ENCODE peak calls at places on chromosomes 6 and 20, in four cellular contexts. One of them, this sample, is unnamed.

GRCh38 chr6:155645328-155645727 is 189.7 kb upstream of the NOX3 start:
- DNase-seq in SK-N-SH: no peak
- DNase-seq in endothelial cell: no peak
- DNase-seq in GM20000: no peak
- DNase-seq in this sample: no peak

GRCh38 chr6:26571592-26572296 is 25.0 kb upstream of the ABT1 start:
- DNase-seq in GM20000: no peak
- DNase-seq in SK-N-SH: peak; percentile 53
- DNase-seq in endothelial cell: peak; percentile 66
- DNase-seq in this sample: no peak

GRCh38 chr6:108117427-108118358 is 43.2 kb upstream of the OSTM1 start:
- DNase-seq in GM20000: peak; percentile 83
- DNase-seq in SK-N-SH: peak; percentile 74
- DNase-seq in endothelial cell: no peak
- DNase-seq in this sample: no peak

GRCh38 chr6:142303191-142303564 is 1.4 kb downstream of the ADGRG6 start:
- DNase-seq in SK-N-SH: no peak
- DNase-seq in endothelial cell: no peak
- DNase-seq in GM20000: no peak
- DNase-seq in this sample: no peak

GRCh38 chr20:43893930-43894329 is 20.7 kb upstream of the TOX2 start:
- DNase-seq in SK-N-SH: no peak
- DNase-seq in endothelial cell: no peak
- DNase-seq in GM20000: no peak
- DNase-seq in this sample: no peak

GRCh38 chr6:106773956-106774629 is 144.7 kb downstream of the QRSL1 start:
- DNase-seq in endothelial cell: no peak
- DNase-seq in SK-N-SH: peak; percentile 50
- DNase-seq in GM20000: no peak
- DNase-seq in this sample: no peak

GRCh38 chr6:105207524-105208269 is 27.9 kb upstream of the POPDC3 start:
- DNase-seq in SK-N-SH: no peak
- DNase-seq in endothelial cell: no peak
- DNase-seq in GM20000: no peak
- DNase-seq in this sample: no peak

GRCh38 chr20:17442588-17442987 is 88.6 kb downstream of the BFSP1 start:
- DNase-seq in SK-N-SH: no peak
- DNase-seq in endothelial cell: peak; percentile 13
- DNase-seq in GM20000: no peak
- DNase-seq in this sample: no peak

GRCh38 chr6:68572525-68572924 is 62.6 kb upstream of the ADGRB3 start:
- DNase-seq in GM20000: peak; percentile 45
- DNase-seq in endothelial cell: peak; percentile 34
- DNase-seq in SK-N-SH: peak; percentile 11
- DNase-seq in this sample: no peak

GRCh38 chr20:38842017-38842416 is 36.5 kb downstream of the PPP1R16B start:
- DNase-seq in endothelial cell: no peak
- DNase-seq in SK-N-SH: no peak
- DNase-seq in GM20000: no peak
- DNase-seq in this sample: no peak

GRCh38 chr20:61271273-61272221 is 19.5 kb downstream of the CDH4 start:
- DNase-seq in endothelial cell: no peak
- DNase-seq in SK-N-SH: no peak
- DNase-seq in GM20000: no peak
- DNase-seq in this sample: no peak

GRCh38 chr6:104686550-104687155 is 173.1 kb downstream of the HACE1 start:
- DNase-seq in SK-N-SH: no peak
- DNase-seq in endothelial cell: no peak
- DNase-seq in GM20000: no peak
- DNase-seq in this sample: no peak

GRCh38 chr20:39070484-39071231 is 108.5 kb downstream of the DHX35 start:
- DNase-seq in endothelial cell: no peak
- DNase-seq in SK-N-SH: no peak
- DNase-seq in GM20000: no peak
- DNase-seq in this sample: no peak

GRCh38 chr20:21361266-21361665 is 36.1 kb downstream of the NKX2-4 start:
- DNase-seq in endothelial cell: no peak
- DNase-seq in SK-N-SH: no peak
- DNase-seq in GM20000: no peak
- DNase-seq in this sample: no peak

GRCh38 chr6:136927313-136927712 is 5.2 kb downstream of the SLC35D3 start:
- DNase-seq in endothelial cell: peak; percentile 48
- DNase-seq in SK-N-SH: peak; percentile 46
- DNase-seq in GM20000: peak; percentile 66
- DNase-seq in this sample: no peak

GRCh38 chr6:89433637-89434499 is 916 bp downstream of the ANKRD6 start:
- DNase-seq in endothelial cell: peak; percentile 24
- DNase-seq in SK-N-SH: no peak
- DNase-seq in GM20000: peak; percentile 70
- DNase-seq in this sample: no peak

GRCh38 chr6:123655520-123656306 is 19.0 kb upstream of the TRDN start:
- DNase-seq in SK-N-SH: no peak
- DNase-seq in endothelial cell: no peak
- DNase-seq in GM20000: peak; percentile 5
- DNase-seq in this sample: no peak

GRCh38 chr6:44256291-44257006 is 879 bp downstream of the SLC35B2 start:
- DNase-seq in endothelial cell: no peak
- DNase-seq in GM20000: no peak
- DNase-seq in SK-N-SH: no peak
- DNase-seq in this sample: no peak

GRCh38 chr6:94289131-94289530 is 869.8 kb upstream of the EPHA7 start:
- DNase-seq in endothelial cell: no peak
- DNase-seq in GM20000: no peak
- DNase-seq in SK-N-SH: no peak
- DNase-seq in this sample: no peak

GRCh38 chr6:38144365-38144764 is 324.8 kb downstream of the ZFAND3 start:
- DNase-seq in GM20000: no peak
- DNase-seq in SK-N-SH: no peak
- DNase-seq in endothelial cell: no peak
- DNase-seq in this sample: no peak

GRCh38 chr6:43758617-43759050 is 11.4 kb upstream of the VEGFA start:
- DNase-seq in endothelial cell: peak; percentile 71
- DNase-seq in GM20000: peak; percentile 64
- DNase-seq in SK-N-SH: peak; percentile 67
- DNase-seq in this sample: no peak

GRCh38 chr6:37566209-37566859 is 66.6 kb upstream of the CCDC167 start:
- DNase-seq in endothelial cell: peak; percentile 78
- DNase-seq in GM20000: peak; percentile 87
- DNase-seq in SK-N-SH: peak; percentile 94
- DNase-seq in this sample: no peak

GRCh38 chr6:71250050-71250689 is 38.4 kb upstream of the OGFRL1 start:
- DNase-seq in GM20000: no peak
- DNase-seq in SK-N-SH: no peak
- DNase-seq in endothelial cell: no peak
- DNase-seq in this sample: no peak

GRCh38 chr6:121008553-121008952 is 325.7 kb downstream of the TBC1D32 start:
- DNase-seq in GM20000: no peak
- DNase-seq in endothelial cell: no peak
- DNase-seq in SK-N-SH: no peak
- DNase-seq in this sample: no peak

GRCh38 chr6:72564231-72564630 is 57.6 kb upstream of the KCNQ5 start:
- DNase-seq in GM20000: no peak
- DNase-seq in endothelial cell: no peak
- DNase-seq in SK-N-SH: no peak
- DNase-seq in this sample: no peak

GRCh38 chr6:23526519-23526918 is 599.5 kb upstream of the NRSN1 start:
- DNase-seq in SK-N-SH: no peak
- DNase-seq in endothelial cell: peak; percentile 8
- DNase-seq in GM20000: no peak
- DNase-seq in this sample: no peak

GRCh38 chr6:144768676-144769599 is 483.8 kb downstream of the UTRN start:
- DNase-seq in SK-N-SH: no peak
- DNase-seq in GM20000: no peak
- DNase-seq in endothelial cell: no peak
- DNase-seq in this sample: no peak

GRCh38 chr6:116511424-116512131 is at the start of gene CALHM5:
- DNase-seq in SK-N-SH: no peak
- DNase-seq in GM20000: no peak
- DNase-seq in endothelial cell: peak; percentile 54
- DNase-seq in this sample: no peak

GRCh38 chr6:77124604-77125003 is 338.7 kb downstream of the HTR1B start:
- DNase-seq in SK-N-SH: no peak
- DNase-seq in GM20000: no peak
- DNase-seq in endothelial cell: no peak
- DNase-seq in this sample: no peak
- TF ChIP-seq CTCF in SK-N-SH: no peak
- TF ChIP-seq CTCF in GM20000: no peak
- TF ChIP-seq CTCF in endothelial cell: no peak
- TF ChIP-seq CTCF in this sample: no peak

DNA sequence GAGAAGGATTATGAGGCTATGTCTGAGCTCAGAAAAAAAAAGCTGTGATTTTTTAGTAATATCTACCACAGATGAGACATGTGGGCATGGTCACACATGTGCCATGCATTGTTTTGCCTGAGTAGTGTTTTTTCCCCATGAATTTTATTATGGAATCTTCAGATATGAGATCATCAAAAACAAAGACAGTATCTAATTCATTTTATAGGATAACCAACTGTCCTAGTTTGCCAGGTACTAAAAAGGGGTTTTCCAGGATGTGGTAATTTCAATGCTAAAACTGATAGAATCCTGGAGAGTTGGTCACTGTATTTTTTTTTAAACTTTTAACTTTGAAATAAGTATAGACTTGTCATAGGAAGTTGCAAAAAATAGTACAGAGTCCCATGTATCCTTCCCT is 127.4 kb upstream of the MAP3K7 start:
- DNase-seq in endothelial cell: no peak
- DNase-seq in SK-N-SH: no peak
- DNase-seq in GM20000: no peak
- DNase-seq in this sample: no peak
- TF ChIP-seq CTCF in endothelial cell: no peak
- TF ChIP-seq CTCF in SK-N-SH: no peak
- TF ChIP-seq CTCF in GM20000: no peak
- TF ChIP-seq CTCF in this sample: no peak

GRCh38 chr6:30913721-30914075 is 340 bp upstream of the VARS2 start:
- DNase-seq in GM20000: no peak
- DNase-seq in SK-N-SH: no peak
- DNase-seq in endothelial cell: no peak
- DNase-seq in this sample: no peak

GRCh38 chr6:30914854-30915590 is 984 bp downstream of the VARS2 start:
- DNase-seq in GM20000: no peak
- DNase-seq in endothelial cell: no peak
- DNase-seq in SK-N-SH: no peak
- DNase-seq in this sample: no peak

GRCh38 chr6:30912746-30913520 is 1.1 kb upstream of the VARS2 start:
- DNase-seq in SK-N-SH: no peak
- DNase-seq in GM20000: no peak
- DNase-seq in endothelial cell: no peak
- DNase-seq in this sample: no peak

GRCh38 chr6:30915591-30915946 is 1.5 kb downstream of the VARS2 start:
- DNase-seq in SK-N-SH: peak; percentile 74
- DNase-seq in endothelial cell: peak; percentile 25
- DNase-seq in GM20000: peak; percentile 87
- DNase-seq in this sample: no peak

GRCh38 chr6:30914076-30914853 is at the start of gene VARS2:
- DNase-seq in GM20000: peak; percentile 99
- DNase-seq in SK-N-SH: peak; percentile 99
- DNase-seq in endothelial cell: peak; percentile 85
- DNase-seq in this sample: peak; percentile 58
- TF ChIP-seq CTCF in GM20000: no peak
- TF ChIP-seq CTCF in SK-N-SH: peak; percentile 36
- TF ChIP-seq CTCF in endothelial cell: no peak
- TF ChIP-seq CTCF in this sample: no peak

GRCh38 chr20:49043000-49043399 is 3.1 kb upstream of the CSE1L start:
- DNase-seq in GM20000: no peak
- DNase-seq in endothelial cell: no peak
- DNase-seq in SK-N-SH: no peak
- DNase-seq in this sample: no peak

GRCh38 chr20:49045440-49046086 is 549 bp upstream of the CSE1L start:
- DNase-seq in SK-N-SH: peak; percentile 25
- DNase-seq in endothelial cell: peak; percentile 25
- DNase-seq in GM20000: no peak
- DNase-seq in this sample: no peak

GRCh38 chr20:49046087-49046900 is at the start of gene CSE1L:
- DNase-seq in SK-N-SH: peak; percentile 95
- DNase-seq in GM20000: peak; percentile 94
- DNase-seq in endothelial cell: peak; percentile 97
- DNase-seq in this sample: peak; percentile 74
- TF ChIP-seq CTCF in SK-N-SH: no peak
- TF ChIP-seq CTCF in GM20000: no peak
- TF ChIP-seq CTCF in endothelial cell: no peak
- TF ChIP-seq CTCF in this sample: no peak

GRCh38 chr6:132673376-132674094 is 14.6 kb upstream of the TAAR1 start:
- DNase-seq in SK-N-SH: no peak
- DNase-seq in endothelial cell: no peak
- DNase-seq in GM20000: no peak
- DNase-seq in this sample: no peak

GRCh38 chr6:132671295-132671694 is 12.3 kb upstream of the TAAR1 start:
- DNase-seq in endothelial cell: no peak
- DNase-seq in SK-N-SH: no peak
- DNase-seq in GM20000: no peak
- DNase-seq in this sample: no peak

GRCh38 chr6:132666118-132666517 is 7.1 kb upstream of the TAAR1 start:
- DNase-seq in GM20000: no peak
- DNase-seq in SK-N-SH: no peak
- DNase-seq in endothelial cell: no peak
- DNase-seq in this sample: no peak

GRCh38 chr6:132675002-132675401 is 16.0 kb upstream of the TAAR1 start:
- DNase-seq in GM20000: no peak
- DNase-seq in endothelial cell: no peak
- DNase-seq in SK-N-SH: no peak
- DNase-seq in this sample: no peak

GRCh38 chr6:132669690-132670291 is 10.8 kb upstream of the TAAR1 start:
- DNase-seq in SK-N-SH: peak; percentile 8
- DNase-seq in GM20000: peak; percentile 32
- DNase-seq in endothelial cell: no peak
- DNase-seq in this sample: no peak
- TF ChIP-seq CTCF in SK-N-SH: peak; percentile 62
- TF ChIP-seq CTCF in GM20000: peak; percentile 5
- TF ChIP-seq CTCF in endothelial cell: peak; percentile 69
- TF ChIP-seq CTCF in this sample: no peak

GRCh38 chr6:62891065-62891647 is 320.1 kb upstream of the FKBP1C start:
- DNase-seq in endothelial cell: no peak
- DNase-seq in GM20000: peak; percentile 3
- DNase-seq in SK-N-SH: peak; percentile 0
- DNase-seq in this sample: no peak
- TF ChIP-seq CTCF in endothelial cell: peak; percentile 85
- TF ChIP-seq CTCF in GM20000: no peak
- TF ChIP-seq CTCF in SK-N-SH: peak; percentile 68
- TF ChIP-seq CTCF in this sample: no peak

DNA sequence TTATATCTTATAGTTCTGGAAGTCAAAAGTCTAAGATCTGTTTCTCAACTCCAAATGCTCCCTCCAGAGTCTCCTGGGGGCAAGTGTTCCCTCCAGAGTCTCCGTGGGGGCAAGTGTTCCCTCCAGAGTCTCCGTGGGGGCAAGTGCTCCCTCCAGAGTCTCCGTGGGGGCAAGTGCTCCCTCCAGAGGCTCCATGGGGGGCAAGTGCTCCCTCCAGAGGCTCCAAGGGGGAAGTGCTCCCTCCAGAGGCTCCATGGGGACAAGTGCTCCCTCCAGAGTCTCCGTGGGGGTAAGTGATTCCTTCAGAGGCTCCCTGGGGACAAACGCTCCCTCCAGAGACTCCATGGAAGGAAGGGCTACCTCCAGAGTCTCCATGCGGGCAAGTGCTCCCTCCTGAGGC is 34.0 kb upstream of the THBS2 start:
- DNase-seq in SK-N-SH: no peak
- DNase-seq in GM20000: no peak
- DNase-seq in endothelial cell: no peak
- DNase-seq in this sample: no peak
- TF ChIP-seq CTCF in SK-N-SH: no peak
- TF ChIP-seq CTCF in GM20000: no peak
- TF ChIP-seq CTCF in endothelial cell: no peak
- TF ChIP-seq CTCF in this sample: no peak